ENCODE peak calls at places on chromosomes 2 and 18, in six cellular contexts. P, S, Z, K, Q and U are unnamed samples.

GRCh38 chr2:57892920-57893319 is 153.7 kb upstream of the VRK2 start:
- DNase-seq in S (no peak), K (no peak), Z (no peak), P (no peak), Q (no peak), U (no peak)

GRCh38 chr18:39455300-39455699 is 1889.7 kb upstream of the CELF4 start:
- DNase-seq in Q (peak; percentile 10), P (no peak), Z (no peak), S (no peak), K (no peak), U (peak; percentile 26)

GRCh38 chr2:22124003-22124402 is 1000.2 kb downstream of the TDRD15 start:
- DNase-seq in S (no peak), Q (no peak), P (no peak), K (no peak), Z (no peak), U (no peak)

GRCh38 chr2:43131890-43132522 is 94.4 kb downstream of the ZFP36L2 start:
- DNase-seq in S (no peak), Q (no peak), P (peak; percentile 30), K (no peak), Z (no peak), U (peak; percentile 70)

GRCh38 chr18:22640281-22640842 is 222.6 kb upstream of the CTAGE1 start:
- DNase-seq in Z (peak; percentile 17), S (no peak), K (no peak), P (no peak), Q (no peak), U (no peak)

GRCh38 chr2:109468893-109469292 is 144.9 kb downstream of the SEPTIN10 start:
- DNase-seq in Z (no peak), K (no peak), Q (no peak), P (no peak), S (no peak), U (no peak)

GRCh38 chr2:45170976-45171514 is 161.8 kb upstream of the SIX2 start:
- DNase-seq in S (no peak), Q (peak; percentile 15), Z (no peak), K (no peak), P (no peak), U (no peak)

GRCh38 chr2:101120124-101120996 is 30.8 kb downstream of the TBC1D8 start:
- DNase-seq in Z (peak; percentile 55), Q (peak; percentile 98), S (peak; percentile 52), P (no peak), K (peak; percentile 93), U (peak; percentile 85)

GRCh38 chr2:20674974-20675679 is 8.2 kb downstream of the GDF7 start:
- DNase-seq in S (peak; percentile 83), Q (no peak), K (peak; percentile 71), P (no peak), Z (no peak), U (no peak)

GRCh38 chr2:168119519-168120141 is 127.8 kb downstream of the STK39 start:
- DNase-seq in K (no peak), P (no peak), S (no peak), Z (peak; percentile 44), Q (peak; percentile 9), U (no peak)

GRCh38 chr2:120734930-120735611 is 597 bp upstream of the GLI2 start:
- DNase-seq in K (no peak), S (no peak), P (no peak), Q (no peak), Z (peak; percentile 15), U (no peak)

GRCh38 chr2:48483506-48483905 is 46.4 kb upstream of the STON1 start:
- DNase-seq in Z (no peak), Q (no peak), P (no peak), S (peak; percentile 37), K (no peak), U (no peak)

GRCh38 chr2:236180831-236181453 is 12.8 kb upstream of the GBX2 start:
- DNase-seq in Q (peak; percentile 56), S (no peak), K (no peak), P (no peak), Z (peak; percentile 69), U (no peak)

GRCh38 chr18:64474751-64475150 is 325.9 kb upstream of the LINC00305 start:
- DNase-seq in P (no peak), K (no peak), S (no peak), Z (no peak), Q (no peak), U (no peak)

GRCh38 chr2:106053116-106053515 is 141.0 kb downstream of the UXS1 start:
- DNase-seq in Q (no peak), S (no peak), P (no peak), Z (no peak), K (no peak), U (no peak)

GRCh38 chr2:8588831-8589191 is 93.0 kb upstream of the ID2 start:
- DNase-seq in S (no peak), Z (no peak), K (no peak), Q (no peak), P (no peak), U (no peak)

GRCh38 chr2:75787532-75788132 is 76.9 kb upstream of the GCFC2 start:
- DNase-seq in P (no peak), Q (no peak), S (no peak), K (no peak), Z (no peak), U (no peak)

GRCh38 chr2:113283704-113284284 is 5.1 kb upstream of the PAX8 start:
- DNase-seq in P (no peak), Q (peak; percentile 85), Z (peak; percentile 50), S (peak; percentile 58), K (no peak), U (peak; percentile 90)

GRCh38 chr18:58429442-58429841 is 199.4 kb downstream of the ALPK2 start:
- DNase-seq in K (no peak), Z (no peak), Q (peak; percentile 67), P (no peak), S (no peak), U (no peak)

GRCh38 chr2:199443589-199444130 is 14.1 kb downstream of the SATB2 start:
- DNase-seq in P (no peak), K (no peak), Z (no peak), S (no peak), Q (no peak), U (no peak)

GRCh38 chr2:58834404-58834803 is 593.3 kb upstream of the FANCL start:
- DNase-seq in Q (peak; percentile 12), Z (no peak), K (no peak), P (no peak), S (no peak), U (no peak)

GRCh38 chr18:8559612-8560011 is 49.6 kb upstream of the RAB12 start:
- DNase-seq in S (no peak), Q (no peak), Z (no peak), P (no peak), K (no peak), U (no peak)

GRCh38 chr18:42950732-42951131 is 164.8 kb downstream of the RIT2 start:
- DNase-seq in K (no peak), Z (no peak), S (no peak), Q (no peak), P (no peak), U (no peak)

GRCh38 chr2:146890491-146890890 is 954.3 kb upstream of the ACVR2A start:
- DNase-seq in K (no peak), P (no peak), Z (no peak), S (no peak), Q (no peak), U (no peak)
- TF ChIP-seq CTCF in K (no peak), P (no peak), Z (no peak), S (no peak), Q (no peak), U (no peak)

GRCh38 chr2:129458006-129458405 is 521.5 kb upstream of the RAB6C start:
- DNase-seq in P (no peak), K (no peak), Z (no peak), S (no peak), Q (no peak), U (no peak)
- H3K9me3 ChIP-seq in P (no peaks in the 10 kb centered on the region), K (no peaks in the 10 kb centered on the region), Z (no peaks in the 10 kb centered on the region), S (no peaks in the 10 kb centered on the region), Q (no peaks in the 10 kb centered on the region), U (no peaks in the 10 kb centered on the region)

DNA sequence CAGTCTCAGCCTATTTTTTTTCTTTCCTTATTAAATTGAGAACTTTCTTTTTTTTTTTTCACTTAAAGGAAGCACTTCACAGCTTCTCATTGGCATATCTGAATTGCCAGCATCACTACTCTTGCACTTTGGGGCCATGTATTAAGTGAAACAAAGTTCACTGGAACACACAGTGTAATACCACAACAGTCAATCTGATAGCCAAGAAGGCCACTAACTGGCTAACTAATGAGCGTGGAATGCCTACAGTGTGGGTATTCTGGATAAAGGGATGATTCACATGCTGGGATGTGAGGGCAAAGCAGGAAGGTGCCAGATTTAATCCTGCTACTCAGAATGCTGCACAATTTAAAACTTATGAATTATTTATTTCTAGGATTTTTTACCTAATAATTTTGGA is 11.7 kb upstream of the C18orf63 start:
- DNase-seq in P (no peak), Z (no peak), K (no peak), S (no peak), Q (no peak), U (no peak)
- H3K27ac ChIP-seq in P (no peak overlapping the region), Z (no peak overlapping the region), K (no peak overlapping the region), S (no peak overlapping the region), Q (no peak overlapping the region), U (no peak overlapping the region)

GRCh38 chr2:73993376-73993775 is 8.7 kb downstream of the TET3 start:
- DNase-seq in Q (no peak), Z (no peak), K (no peak), P (no peak), S (no peak), U (no peak)
- TF ChIP-seq CTCF in Q (no peak), Z (no peak), K (no peak), P (no peak), S (no peak), U (no peak)

DNA sequence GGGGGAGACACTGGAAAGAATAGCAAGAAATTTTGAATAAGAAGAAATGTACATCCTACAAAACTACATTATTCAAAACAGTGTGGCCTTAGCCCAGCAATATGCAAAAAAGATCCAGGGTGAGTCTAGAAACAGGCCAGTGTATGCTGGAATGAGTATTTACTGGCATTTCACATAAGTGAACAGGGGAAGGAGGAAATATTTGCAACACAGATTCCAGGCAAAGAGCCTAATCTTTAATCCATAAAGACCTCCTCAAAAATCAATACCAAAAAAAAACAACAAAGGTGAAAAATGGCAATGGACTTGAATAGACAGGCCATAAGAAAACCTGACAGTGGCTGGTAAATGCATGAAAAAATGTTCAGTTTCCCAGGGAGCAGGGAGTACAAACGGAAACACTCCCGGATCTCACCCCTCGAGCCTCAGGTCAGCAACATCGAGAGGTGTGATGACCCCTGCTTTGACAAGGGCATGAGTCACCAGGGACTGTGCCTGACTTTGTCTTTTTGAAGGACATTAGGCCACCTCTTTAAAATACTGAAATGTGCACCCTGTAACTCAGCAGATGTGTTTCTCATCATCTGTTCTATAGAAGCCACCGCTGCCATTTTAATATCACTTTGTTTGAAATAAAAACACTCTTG is 12.7 kb upstream of the GPC1 start:
- DNase-seq in Z (no peak), Q (peak; percentile 8), P (no peak), S (no peak), K (no peak), U (no peak)
- H3K9me3 ChIP-seq in Z (no peaks in the 10 kb centered on the region), Q (no peaks in the 10 kb centered on the region), P (peaks cover 5% of the 10 kb centered on the region), S (no peaks in the 10 kb centered on the region), K (peaks cover 4% of the 10 kb centered on the region), U (peaks cover 18% of the 10 kb centered on the region)

DNA sequence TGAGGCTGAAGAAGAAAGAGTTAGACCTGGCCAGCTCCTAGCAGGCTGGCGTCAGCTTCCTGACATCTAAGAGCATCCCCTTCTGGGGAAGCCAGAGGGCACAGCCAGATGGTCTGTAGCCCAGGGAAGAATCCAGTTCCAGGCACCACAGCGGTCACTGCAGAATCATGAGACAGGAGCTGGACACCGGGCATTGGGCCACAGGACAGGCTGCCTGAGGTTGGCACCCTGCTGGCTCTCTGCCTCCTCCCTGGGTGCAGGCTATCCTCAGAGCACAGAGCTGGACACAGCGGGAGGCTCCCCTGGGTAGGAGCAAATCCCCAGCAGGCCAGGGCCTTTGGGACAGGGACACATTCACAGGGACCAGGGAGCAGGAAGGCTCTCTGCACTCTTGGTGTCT is 19.8 kb upstream of the ATOH8 start:
- DNase-seq in K (peak; percentile 94), P (no peak), Z (no peak), S (no peak), Q (no peak), U (no peak)
- H3K27ac ChIP-seq in K (peak overlapping the region; percentile 98), P (no peak overlapping the region), Z (no peak overlapping the region), S (peak overlapping the region; percentile 96), Q (no peak overlapping the region), U (no peak overlapping the region)